ENCODE peak calls at places on chromosomes 16 and 17, in five cellular contexts. L, R, J, A and N are unnamed samples.

GRCh38 chr16:77213542-77214108 is 14.4 kb downstream of the SYCE1L start:
- ATAC-seq in L (peak; percentile 59), R (no peak), J (peak; percentile 47), A (no peak), N (no peak)

GRCh38 chr17:65994114-65994513 is 197.8 kb downstream of the CEP112 start:
- ATAC-seq in L (no peak), R (no peak), J (no peak), A (no peak), N (no peak)

GRCh38 chr17:75774471-75774987 is 9.5 kb upstream of the GALK1 start:
- ATAC-seq in L (no peak), R (no peak), J (no peak), A (peak; percentile 13), N (peak; percentile 2)

GRCh38 chr17:1936766-1937165 is 88.4 kb downstream of the RTN4RL1 start:
- ATAC-seq in L (no peak), R (no peak), J (no peak), A (no peak), N (no peak)

GRCh38 chr17:49547566-49547965 is 28.1 kb upstream of the NXPH3 start:
- ATAC-seq in L (no peak), R (no peak), J (peak; percentile 57), A (no peak), N (no peak)

GRCh38 chr17:73634629-73635028 is 9.6 kb downstream of the SDK2 start:
- ATAC-seq in L (no peak), R (no peak), J (no peak), A (no peak), N (no peak)

GRCh38 chr17:47275245-47275984 is 21.8 kb downstream of the ITGB3 start:
- ATAC-seq in L (no peak), R (no peak), J (peak; percentile 80), A (peak; percentile 62), N (peak; percentile 67)

GRCh38 chr16:88888778-88889387 is 22.4 kb upstream of the PABPN1L start:
- ATAC-seq in L (no peak), R (no peak), J (no peak), A (no peak), N (no peak)

GRCh38 chr16:31466381-31466841 is 5.5 kb upstream of the TGFB1I1 start:
- ATAC-seq in L (no peak), R (no peak), J (peak; percentile 2), A (no peak), N (no peak)

GRCh38 chr16:31216552-31217530 is at the start of gene PYDC1:
- ATAC-seq in L (peak; percentile 23), R (no peak), J (no peak), A (no peak), N (no peak)

GRCh38 chr16:27273670-27274522 is 5.3 kb upstream of the NSMCE1 start:
- ATAC-seq in L (no peak), R (peak; percentile 44), J (no peak), A (peak; percentile 98), N (no peak)

GRCh38 chr17:47957591-47958490 is at the start of gene PRR15L:
- ATAC-seq in L (no peak), R (no peak), J (no peak), A (peak; percentile 53), N (no peak)

GRCh38 chr16:27341549-27341948 is 27.8 kb downstream of the IL4R start:
- ATAC-seq in L (no peak), R (no peak), J (no peak), A (no peak), N (no peak)

GRCh38 chr17:32496348-32497078 is 9.7 kb downstream of the CDK5R1 start:
- ATAC-seq in L (no peak), R (no peak), J (peak; percentile 13), A (no peak), N (no peak)

GRCh38 chr17:70390059-70390458 is 220.7 kb downstream of the KCNJ2 start:
- ATAC-seq in L (no peak), R (no peak), J (no peak), A (no peak), N (no peak)

GRCh38 chr17:61149862-61150362 is 249.7 kb upstream of the TBX2 start:
- ATAC-seq in L (peak; percentile 53), R (no peak), J (no peak), A (peak; percentile 61), N (no peak)

GRCh38 chr17:20706752-20707372 is 127.3 kb downstream of the CDRT15L2 start:
- ATAC-seq in L (peak; percentile 82), R (no peak), J (peak; percentile 24), A (peak; percentile 43), N (no peak)

GRCh38 chr16:11762431-11762830 is 19.8 kb upstream of the TXNDC11 start:
- ATAC-seq in L (no peak), R (no peak), J (no peak), A (no peak), N (no peak)

GRCh38 chr17:1438593-1439083 is 17.4 kb downstream of the CRK start:
- ATAC-seq in L (no peak), R (no peak), J (no peak), A (peak; percentile 33), N (peak; percentile 39)

GRCh38 chr16:83912152-83912948 is 13.4 kb downstream of the MLYCD start:
- ATAC-seq in L (no peak), R (no peak), J (peak; percentile 71), A (no peak), N (no peak)

DNA sequence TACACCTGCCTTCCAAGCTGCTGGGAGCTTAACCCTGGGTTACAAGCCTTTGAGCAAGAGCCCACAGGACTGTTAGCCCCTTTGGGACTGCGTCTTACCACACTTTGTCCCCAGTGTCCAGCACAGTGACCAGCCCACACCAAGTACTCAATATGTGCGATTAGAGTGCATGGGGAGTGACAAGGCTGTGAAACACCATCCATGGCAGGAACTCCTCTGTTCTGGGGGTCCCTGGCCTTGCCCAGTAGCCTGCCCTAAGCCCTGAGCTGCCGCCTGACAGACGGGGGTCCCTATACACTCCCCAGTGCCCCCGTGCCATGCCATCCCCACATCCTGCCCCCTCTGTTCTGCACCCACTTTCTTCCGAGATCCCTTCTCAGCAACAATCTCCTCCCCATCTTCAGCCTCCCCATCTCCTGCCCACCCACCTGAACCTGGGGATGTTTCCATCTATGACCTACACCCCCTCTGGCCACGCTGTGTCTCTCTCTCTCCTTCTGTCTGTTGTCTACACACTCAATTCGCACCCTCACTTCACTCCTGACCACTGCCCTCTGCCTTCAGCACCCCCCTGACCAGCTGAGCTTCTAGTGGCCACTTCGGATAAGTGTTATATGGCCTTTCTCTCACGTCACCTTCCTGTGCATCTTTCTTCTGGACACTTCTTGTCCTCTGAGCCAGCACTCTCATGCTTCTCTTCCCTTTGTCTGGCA is 112.9 kb upstream of the SMURF2 start:
- ATAC-seq in L (no peak), R (no peak), J (no peak), A (peak; percentile 2), N (no peak)
- H3K27ac ChIP-seq in L (no peak overlapping the region), R (no peak overlapping the region), J (no peak overlapping the region), A (peak overlapping the region; percentile 61), N (no peak overlapping the region)

GRCh38 chr17:77325826-77326581 is 185.2 kb downstream of the SEC14L1 start:
- ATAC-seq in L (no peak), R (no peak), J (no peak), A (no peak), N (no peak)

GRCh38 chr17:77327181-77327565 is 186.4 kb downstream of the SEC14L1 start:
- ATAC-seq in L (no peak), R (no peak), J (no peak), A (no peak), N (no peak)

GRCh38 chr17:77325537-77325825 is 184.7 kb downstream of the SEC14L1 start:
- ATAC-seq in L (no peak), R (peak; percentile 1), J (no peak), A (no peak), N (no peak)

GRCh38 chr17:77327566-77328463 is 187.0 kb downstream of the SEC14L1 start:
- ATAC-seq in L (no peak), R (no peak), J (no peak), A (no peak), N (no peak)

GRCh38 chr17:77326636-77327035 is 185.9 kb downstream of the SEC14L1 start:
- ATAC-seq in L (no peak), R (no peak), J (no peak), A (no peak), N (no peak)
- H3K27ac ChIP-seq in L (peak overlapping the region; percentile 99), R (no peak overlapping the region), J (no peak overlapping the region), A (no peak overlapping the region), N (no peak overlapping the region)

GRCh38 chr17:63498621-63499195 is 21.8 kb downstream of the ACE start:
- ATAC-seq in L (no peak), R (no peak), J (no peak), A (no peak), N (no peak)

GRCh38 chr17:63496663-63497400 is 20.0 kb downstream of the ACE start:
- ATAC-seq in L (no peak), R (no peak), J (no peak), A (no peak), N (no peak)

GRCh38 chr17:63496177-63496576 is 19.3 kb downstream of the ACE start:
- ATAC-seq in L (no peak), R (no peak), J (no peak), A (no peak), N (no peak)

GRCh38 chr17:63495471-63495870 is 18.6 kb downstream of the ACE start:
- ATAC-seq in L (no peak), R (no peak), J (no peak), A (no peak), N (no peak)

GRCh38 chr17:63497708-63498483 is 21.0 kb downstream of the ACE start:
- ATAC-seq in L (peak; percentile 67), R (no peak), J (no peak), A (peak; percentile 86), N (no peak)
- H3K27ac ChIP-seq in L (no peak overlapping the region), R (no peak overlapping the region), J (no peak overlapping the region), A (no peak overlapping the region), N (no peak overlapping the region)

GRCh38 chr17:28043296-28043695 is 819 bp downstream of the NLK start:
- ATAC-seq in L (no peak), R (no peak), J (no peak), A (no peak), N (no peak)

GRCh38 chr17:28042657-28042720 is at the start of gene NLK:
- ATAC-seq in L (no peak), R (no peak), J (no peak), A (no peak), N (no peak)

GRCh38 chr17:28041068-28041843 is 1.2 kb upstream of the NLK start:
- ATAC-seq in L (peak; percentile 98), R (peak; percentile 91), J (peak; percentile 99), A (peak; percentile 98), N (peak; percentile 98)

GRCh38 chr17:28042721-28043291 is 329 bp downstream of the NLK start:
- ATAC-seq in L (no peak), R (no peak), J (no peak), A (no peak), N (no peak)

DNA sequence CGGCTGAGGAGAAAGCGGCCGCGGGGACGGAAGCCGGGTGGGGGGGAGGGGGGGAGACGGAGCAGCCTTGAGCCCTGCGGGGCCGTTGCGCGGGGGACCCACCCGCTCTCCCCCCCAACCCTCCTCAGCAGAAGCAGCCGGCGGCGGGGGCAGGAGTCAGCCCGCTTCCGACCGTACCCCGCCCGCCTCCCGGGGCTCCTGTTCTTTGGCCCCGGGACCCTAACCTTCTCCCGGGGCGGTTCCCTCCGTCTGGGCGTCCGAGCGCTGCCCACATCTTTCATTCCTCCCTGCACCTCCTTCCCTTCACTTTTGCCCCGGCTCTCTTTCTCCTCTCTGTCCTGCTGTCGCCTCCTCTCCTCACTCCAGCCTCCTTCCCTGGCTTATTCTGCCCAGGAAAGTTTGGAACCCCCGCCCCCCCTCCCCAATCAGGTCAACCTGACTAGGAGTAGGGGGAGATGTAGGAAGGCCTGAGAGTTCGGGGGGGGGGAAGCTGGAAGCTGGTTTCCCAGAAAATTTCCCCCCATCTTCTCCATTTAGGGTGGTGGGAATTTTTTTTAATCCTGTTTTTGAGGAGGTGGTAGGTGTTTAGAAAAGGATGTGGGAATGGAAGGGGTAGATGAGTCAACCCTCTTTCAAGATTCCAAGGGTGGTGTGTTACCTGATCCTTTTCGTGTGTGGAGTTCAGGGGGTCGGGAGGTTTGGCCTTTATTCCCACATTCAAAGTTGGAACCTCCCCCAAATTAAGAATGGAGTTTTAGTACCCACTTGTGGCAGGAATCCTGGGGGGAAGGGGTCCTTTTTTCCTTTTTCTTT is 427 bp upstream of the NLK start:
- ATAC-seq in L (peak; percentile 28), R (no peak), J (peak; percentile 17), A (peak; percentile 20), N (peak; percentile 5)
- H3K27ac ChIP-seq in L (peak overlapping the region; percentile 86), R (peak overlapping the region; percentile 24), J (peak overlapping the region; percentile 75), A (peak overlapping the region; percentile 51), N (peak overlapping the region; percentile 92)